ENCODE peak calls at places on chromosome 12, in six cellular contexts. Z is uterus, D is body of pancreas, V is GM12878, T is heart right ventricle, K is psoas muscle. I is an unnamed sample. For H3K36me3, the result is how much of the 10 kb centered on the place peaks cover.

GRCh38 chr12:116339800-116340371 is 62.4 kb upstream of the MED13L start:
- DNase-seq in Z (no peak), T (no peak), V (no peak), K (no peak), D (no peak), I (no peak)

GRCh38 chr12:54708836-54709235 is 60.7 kb upstream of the DCD start:
- DNase-seq in Z (no peak), T (no peak), D (no peak), V (no peak), K (no peak), I (no peak)

GRCh38 chr12:70467908-70468733 is 102.0 kb downstream of the KCNMB4 start:
- DNase-seq in Z (no peak), V (no peak), K (no peak), D (no peak), T (no peak), I (no peak)

GRCh38 chr12:101793401-101793800 is 37.4 kb downstream of the GNPTAB start:
- DNase-seq in Z (no peak), D (no peak), T (no peak), K (no peak), V (peak), I (no peak)

GRCh38 chr12:64669270-64669842 is 59.1 kb downstream of the RASSF3 start:
- DNase-seq in Z (peak), D (peak), K (peak), V (peak), T (peak), I (no peak)

GRCh38 chr12:54463484-54463883 is 9.9 kb downstream of the GTSF1 start:
- DNase-seq in V (no peak), T (no peak), K (no peak), Z (no peak), D (no peak), I (no peak)

GRCh38 chr12:91180577-91180976 is 2.0 kb downstream of the DCN start:
- DNase-seq in D (no peak), Z (no peak), K (no peak), T (peak), V (no peak), I (no peak)

GRCh38 chr12:42284157-42284556 is 41.7 kb downstream of the ZCRB1 start:
- DNase-seq in D (no peak), V (no peak), T (no peak), K (no peak), Z (no peak), I (no peak)

GRCh38 chr12:89238593-89238992 is 113.7 kb downstream of the DUSP6 start:
- DNase-seq in V (no peak), Z (peak), D (no peak), K (peak), T (peak), I (no peak)

GRCh38 chr12:96743606-96744005 is 163.5 kb upstream of the NEDD1 start:
- DNase-seq in T (no peak), D (no peak), K (no peak), Z (no peak), V (no peak), I (no peak)

GRCh38 chr12:12714276-12715001 is 2.7 kb upstream of the CDKN1B start:
- DNase-seq in K (no peak), T (peak), V (no peak), D (peak), Z (peak), I (no peak)

GRCh38 chr12:18008642-18009041 is 81.4 kb downstream of the RERGL start:
- DNase-seq in K (no peak), Z (no peak), D (no peak), V (no peak), T (no peak), I (no peak)

GRCh38 chr12:109447482-109447881 is 29.6 kb downstream of the KCTD10 start:
- DNase-seq in Z (no peak), D (no peak), K (no peak), V (no peak), T (no peak), I (no peak)
- H3K36me3 ChIP-seq in Z (under half), D (under half), K (under half), V (under half), T (under half), I (under half)

GRCh38 chr12:55818886-55819285 is 1.0 kb downstream of the ORMDL2 start:
- DNase-seq in K (no peak), V (no peak), D (no peak), Z (no peak), T (no peak), I (no peak)

GRCh38 chr12:55815473-55815872 is 2.1 kb downstream of the SARNP start:
- DNase-seq in T (no peak), Z (no peak), K (no peak), D (no peak), V (no peak), I (no peak)

GRCh38 chr12:55817352-55818139 is at the start of the genes ORMDL2 and SARNP:
- DNase-seq in D (peak), Z (peak), K (peak), T (peak), V (peak), I (peak)

GRCh38 chr12:55818140-55818728 is 393 bp downstream of the ORMDL2 start:
- DNase-seq in V (no peak), T (no peak), Z (no peak), D (no peak), K (no peak), I (no peak)

GRCh38 chr12:55816876-55817351 is 610 bp downstream of the SARNP start:
- DNase-seq in V (no peak), D (no peak), K (no peak), Z (no peak), T (no peak), I (no peak)
- H3K36me3 ChIP-seq in V (under half), D (under half), K (under half), Z (under half), T (under half), I (under half)

GRCh38 chr12:68841717-68842116 is 33.7 kb downstream of the MDM2 start:
- DNase-seq in T (no peak), V (no peak), K (no peak), D (no peak), Z (no peak), I (no peak)

GRCh38 chr12:68837215-68837614 is 29.2 kb downstream of the MDM2 start:
- DNase-seq in K (no peak), T (no peak), V (no peak), D (no peak), Z (no peak), I (no peak)

GRCh38 chr12:68838046-68838886 is 30.3 kb downstream of the MDM2 start:
- DNase-seq in Z (no peak), K (no peak), D (no peak), T (no peak), V (no peak), I (no peak)

GRCh38 chr12:68842123-68842522 is 34.1 kb downstream of the MDM2 start:
- DNase-seq in T (no peak), K (no peak), D (no peak), V (no peak), Z (no peak), I (no peak)

GRCh38 chr12:68839183-68840147 is 31.5 kb downstream of the MDM2 start:
- DNase-seq in Z (no peak), T (no peak), V (no peak), D (no peak), K (no peak), I (no peak)
- H3K36me3 ChIP-seq in Z (under half), T (half or more), V (under half), D (under half), K (under half), I (under half)

GRCh38 chr12:19761465-19761864 is 322.2 kb downstream of the AEBP2 start:
- DNase-seq in V (no peak), K (no peak), T (no peak), Z (no peak), D (no peak), I (no peak)

GRCh38 chr12:19755141-19755540 is 315.8 kb downstream of the AEBP2 start:
- DNase-seq in Z (no peak), T (no peak), V (no peak), D (no peak), K (no peak), I (no peak)

GRCh38 chr12:19760611-19761010 is 321.3 kb downstream of the AEBP2 start:
- DNase-seq in T (no peak), K (no peak), D (no peak), V (no peak), Z (no peak), I (no peak)

GRCh38 chr12:19759229-19759628 is 319.9 kb downstream of the AEBP2 start:
- DNase-seq in D (no peak), V (no peak), Z (no peak), T (no peak), K (no peak), I (no peak)

GRCh38 chr12:19757317-19757877 is 318.1 kb downstream of the AEBP2 start:
- DNase-seq in K (no peak), Z (no peak), V (peak), D (no peak), T (no peak), I (no peak)
- H3K36me3 ChIP-seq in K (under half), Z (under half), V (under half), D (under half), T (under half), I (under half)

GRCh38 chr12:121810234-121810817 is 6.5 kb downstream of the SETD1B start:
- DNase-seq in Z (no peak), T (no peak), K (peak), D (no peak), V (no peak), I (no peak)
- H3K36me3 ChIP-seq in Z (under half), T (under half), K (under half), D (under half), V (under half), I (under half)

GRCh38 chr12:56600753-56601152 is 29.4 kb downstream of the BAZ2A start:
- DNase-seq in K (no peak), V (no peak), Z (no peak), D (no peak), T (no peak), I (no peak)
- H3K36me3 ChIP-seq in K (under half), V (under half), Z (under half), D (half or more), T (half or more), I (under half)